ENCODE peak calls at places on chromosomes 6 and 20, in five cellular contexts. H, U, Q, D and O are unnamed samples.

GRCh38 chr6:75094614-75095321 is 111.1 kb downstream of the COL12A1 start:
- DNase-seq in D (no peak), Q (no peak), H (peak; percentile 94), U (no peak), O (no peak)

GRCh38 chr6:157966990-157967389 is 14.7 kb upstream of the SYNJ2 start:
- DNase-seq in H (no peak), Q (no peak), U (peak; percentile 45), D (no peak), O (no peak)

GRCh38 chr6:11681770-11682169 is 96.8 kb downstream of the ADTRP start:
- DNase-seq in Q (no peak), H (no peak), U (no peak), D (no peak), O (no peak)

GRCh38 chr6:7907159-7907558 is 3.4 kb downstream of the TXNDC5 start:
- DNase-seq in U (no peak), H (no peak), Q (no peak), D (peak; percentile 57), O (no peak)

GRCh38 chr6:22248513-22249308 is 48.1 kb downstream of the PRL start:
- DNase-seq in U (peak; percentile 6), Q (no peak), D (no peak), H (peak; percentile 83), O (no peak)

GRCh38 chr6:34056301-34056700 is 89.6 kb downstream of the GRM4 start:
- DNase-seq in Q (peak; percentile 70), H (peak; percentile 35), U (no peak), D (peak; percentile 46), O (peak; percentile 54)

GRCh38 chr6:100366419-100366818 is 98.3 kb downstream of the SIM1 start:
- DNase-seq in U (no peak), D (no peak), H (peak; percentile 87), Q (no peak), O (no peak)

GRCh38 chr6:117540670-117541069 is 58.2 kb downstream of the DCBLD1 start:
- DNase-seq in H (peak; percentile 31), U (no peak), Q (no peak), D (no peak), O (no peak)

GRCh38 chr20:16391003-16391402 is 182.2 kb downstream of the KIF16B start:
- DNase-seq in H (no peak), D (no peak), Q (no peak), U (no peak), O (no peak)

GRCh38 chr20:62149532-62150235 is 6.1 kb downstream of the SS18L1 start:
- DNase-seq in Q (no peak), D (no peak), U (peak; percentile 93), H (peak; percentile 18), O (no peak)

GRCh38 chr6:38503940-38504682 is 135.6 kb downstream of the BTBD9 start:
- DNase-seq in U (no peak), D (no peak), H (no peak), Q (no peak), O (no peak)

GRCh38 chr6:8027965-8028651 is 36.1 kb downstream of the BLOC1S5 start:
- DNase-seq in D (no peak), Q (no peak), H (peak; percentile 38), U (no peak), O (no peak)

GRCh38 chr6:140487586-140487985 is 1113.1 kb upstream of the CITED2 start:
- DNase-seq in D (no peak), H (no peak), Q (no peak), U (no peak), O (no peak)

GRCh38 chr6:134826889-134827737 is 122.8 kb downstream of the ALDH8A1 start:
- DNase-seq in H (peak; percentile 81), U (no peak), Q (peak; percentile 93), D (no peak), O (no peak)

GRCh38 chr6:123551939-123552707 is 84.6 kb downstream of the TRDN start:
- DNase-seq in Q (no peak), D (no peak), U (no peak), H (no peak), O (no peak)

GRCh38 chr6:110622912-110623578 is 146.6 kb upstream of the SLC22A16 start:
- DNase-seq in H (no peak), U (no peak), Q (no peak), D (no peak), O (no peak)

GRCh38 chr6:130337534-130337933 is 28.3 kb upstream of the TMEM200A start:
- DNase-seq in U (peak; percentile 12), D (no peak), H (no peak), Q (no peak), O (no peak)

GRCh38 chr20:48187891-48188290 is 402.6 kb upstream of the SULF2 start:
- DNase-seq in D (no peak), U (no peak), H (peak; percentile 21), Q (no peak), O (no peak)

GRCh38 chr20:55140631-55141030 is 665.2 kb downstream of the DOK5 start:
- DNase-seq in D (peak; percentile 71), H (no peak), U (no peak), Q (no peak), O (no peak)

GRCh38 chr20:341682-342081 is 5.2 kb upstream of the NRSN2 start:
- DNase-seq in H (peak; percentile 89), U (peak; percentile 74), D (no peak), Q (no peak), O (no peak)

GRCh38 chr20:22546344-22546743 is 38.0 kb downstream of the FOXA2 start:
- DNase-seq in Q (no peak), D (no peak), U (no peak), H (no peak), O (no peak)

GRCh38 chr6:12866422-12867029 is 150.0 kb downstream of the PHACTR1 start:
- DNase-seq in D (no peak), U (no peak), H (no peak), Q (no peak), O (no peak)

GRCh38 chr20:38757145-38757800 is 9.0 kb downstream of the ACTR5 start:
- DNase-seq in H (no peak), U (no peak), Q (no peak), D (no peak), O (no peak)

GRCh38 chr6:70673054-70673453 is 5.4 kb downstream of the SMAP1 start:
- DNase-seq in D (no peak), U (peak; percentile 6), Q (no peak), H (no peak), O (no peak)

GRCh38 chr20:16574656-16575355 is 1.6 kb upstream of the KIF16B start:
- DNase-seq in D (peak; percentile 92), H (peak; percentile 68), Q (peak; percentile 89), U (peak; percentile 94), O (peak; percentile 88)

GRCh38 chr6:37022135-37022863 is 16.8 kb downstream of the FGD2 start:
- DNase-seq in Q (peak; percentile 61), H (no peak), U (no peak), D (no peak), O (no peak)

GRCh38 chr6:37019065-37019450 is 13.6 kb downstream of the FGD2 start:
- DNase-seq in Q (no peak), U (peak; percentile 60), H (no peak), D (no peak), O (no peak)

GRCh38 chr6:37020426-37021211 is 15.2 kb downstream of the FGD2 start:
- DNase-seq in H (no peak), D (no peak), Q (peak; percentile 17), U (no peak), O (no peak)

GRCh38 chr6:37018152-37019064 is 13.0 kb downstream of the FGD2 start:
- DNase-seq in Q (peak; percentile 94), U (peak; percentile 90), D (peak; percentile 86), H (peak; percentile 87), O (peak; percentile 89)

DNA sequence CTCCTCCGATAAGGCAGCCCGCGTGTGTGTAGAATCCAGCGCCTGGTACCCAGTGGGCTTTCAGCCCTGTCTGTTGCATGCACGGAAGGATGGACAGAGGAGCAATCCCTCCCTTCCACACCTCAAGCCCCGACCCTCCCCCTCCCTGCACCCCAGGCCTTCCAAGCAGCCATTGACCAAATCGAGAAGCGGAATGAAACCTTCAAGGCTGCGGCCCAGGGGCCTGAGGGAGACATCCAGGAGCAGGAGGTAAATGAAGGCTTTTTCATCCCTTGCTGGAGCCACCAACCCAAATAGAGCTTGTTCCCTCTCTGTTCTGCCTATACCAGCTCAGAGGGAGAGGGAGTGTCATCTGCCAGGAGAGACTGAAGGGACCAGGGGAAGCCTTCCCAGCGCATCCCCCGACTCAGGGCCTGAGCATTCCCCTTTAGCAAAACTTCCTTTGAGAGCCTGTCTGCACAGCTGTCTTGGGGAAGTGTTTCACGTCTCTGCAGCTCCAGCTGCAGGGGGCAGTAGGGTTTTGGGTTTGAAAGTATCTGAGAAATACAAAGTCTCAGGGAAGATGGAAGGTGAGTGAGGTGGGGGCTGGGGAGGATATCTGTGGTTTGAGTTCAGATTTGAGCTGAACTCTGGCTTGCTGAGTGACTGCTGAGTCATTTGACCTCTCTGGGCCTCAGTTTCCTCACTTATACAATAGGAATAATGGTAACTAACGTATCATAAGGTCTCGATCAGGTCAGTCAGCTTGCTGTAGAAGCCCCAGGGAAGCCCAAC is 16.1 kb downstream of the FGD2 start:
- DNase-seq in Q (peak; percentile 41), D (peak; percentile 65), H (peak; percentile 61), U (peak; percentile 37), O (no peak)
- TF ChIP-seq CTCF in Q (no peak), D (peak; percentile 65), H (peak; percentile 77), U (peak; percentile 82), O (peak; percentile 51)

GRCh38 chr6:109071125-109071917 is 23.3 kb downstream of the SESN1 start:
- DNase-seq in U (no peak), D (no peak), H (no peak), Q (no peak), O (no peak)
- TF ChIP-seq CTCF in U (no peak), D (no peak), H (no peak), Q (no peak), O (no peak)

DNA sequence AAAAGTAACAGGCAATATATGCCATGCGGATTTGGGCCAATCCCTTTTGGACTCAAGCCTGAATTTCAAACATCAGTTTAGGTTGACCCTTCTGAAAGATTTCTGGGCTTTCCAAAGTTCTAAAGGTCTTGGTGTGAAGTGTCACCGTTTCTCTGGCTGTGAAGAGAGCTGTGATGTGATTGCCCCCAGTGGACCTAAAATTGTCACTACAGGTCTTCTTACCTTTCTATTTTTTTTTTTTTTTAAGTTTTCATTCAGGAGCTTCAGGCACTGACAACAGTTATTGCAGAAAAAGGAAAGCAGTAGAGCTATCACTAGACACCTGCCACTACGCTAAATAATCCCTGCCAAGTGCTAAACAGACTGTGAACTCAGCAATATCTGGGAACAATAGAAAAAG is 75.7 kb upstream of the OPRM1 start:
- DNase-seq in U (no peak), H (no peak), Q (no peak), D (no peak), O (no peak)
- TF ChIP-seq CTCF in U (no peak), H (no peak), Q (no peak), D (no peak), O (no peak)

DNA sequence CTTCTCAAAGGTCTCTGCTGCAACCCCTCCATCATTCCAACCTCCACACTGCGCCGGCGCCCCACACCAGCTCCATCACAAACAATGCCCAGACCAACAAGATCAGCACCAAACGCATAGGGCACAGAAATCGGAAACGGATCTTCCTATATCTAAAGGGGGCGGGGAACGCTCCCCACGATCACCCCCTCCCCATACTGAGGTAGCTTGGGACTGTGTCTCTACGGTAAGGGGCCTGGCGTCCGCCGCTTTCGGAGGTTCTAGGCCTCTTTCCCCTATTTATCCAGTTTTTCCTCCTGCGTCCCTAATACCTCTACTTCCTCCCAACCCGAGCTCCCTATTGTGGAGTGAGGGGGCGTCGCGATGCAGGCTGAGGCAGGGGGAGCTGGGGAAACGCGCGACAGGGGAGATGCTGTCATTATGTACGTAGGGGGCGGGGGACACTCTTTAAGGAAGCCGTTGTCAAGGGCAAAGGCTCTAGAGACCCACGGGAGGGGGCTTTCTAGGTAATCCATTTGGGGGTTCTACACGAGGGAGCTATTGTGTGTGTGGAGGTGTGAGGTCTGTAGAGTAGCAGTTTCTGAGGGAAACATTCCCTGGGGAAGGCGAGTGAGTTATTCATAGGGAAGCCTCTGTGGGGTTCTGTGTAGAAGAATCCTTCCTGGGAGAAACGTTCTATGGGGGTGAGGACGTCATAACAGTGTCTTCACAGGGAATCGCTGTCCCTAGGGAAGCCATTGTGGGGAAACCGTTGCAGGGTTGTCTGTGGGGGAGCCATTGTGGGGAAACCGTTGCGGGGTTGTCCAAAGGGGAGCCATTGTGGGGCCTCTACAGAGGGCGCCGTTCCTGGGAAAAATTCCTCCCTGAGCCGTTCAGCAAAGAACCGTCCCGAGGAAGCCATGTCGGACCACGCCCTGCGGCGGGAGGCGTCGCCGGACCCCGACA is 716 bp downstream of the DNAAF9 start:
- DNase-seq in H (peak; percentile 40), U (peak; percentile 16), Q (peak; percentile 85), D (no peak), O (no peak)
- TF ChIP-seq CTCF in H (no peak), U (no peak), Q (no peak), D (no peak), O (no peak)